ENCODE peak calls at places on chromosomes 7 and 10, in six cellular contexts. A is fibroblast of lung, S is T follicular helper cell, K is omental fat pad, Z is C1 segment of cervical spinal cord, C is skeletal muscle cell. X is an unnamed sample.

GRCh38 chr7:144027070-144027469 is 21.7 kb upstream of the OR2A5 start:
- DNase-seq in A (peak), Z (no peak), K (no peak), S (no peak), C (peak), X (peak)

GRCh38 chr7:4817178-4817905 is 41.9 kb downstream of the AP5Z1 start:
- DNase-seq in Z (no peak), K (no peak), S (no peak), A (no peak), C (no peak), X (no peak)

GRCh38 chr7:143419880-143420279 is 11.2 kb upstream of the EPHA1 start:
- DNase-seq in C (no peak), A (no peak), Z (no peak), K (no peak), S (no peak), X (no peak)

GRCh38 chr10:23656735-23657134 is 217.9 kb downstream of the OTUD1 start:
- DNase-seq in K (no peak), Z (no peak), A (no peak), C (no peak), S (no peak), X (no peak)

GRCh38 chr10:6014241-6014761 is 37.0 kb upstream of the IL15RA start:
- DNase-seq in Z (peak), A (peak), C (no peak), S (peak), K (peak), X (no peak)

GRCh38 chr10:120997313-120998102 is 146.3 kb downstream of the WDR11 start:
- DNase-seq in Z (no peak), C (no peak), S (no peak), A (no peak), K (no peak), X (no peak)

GRCh38 chr10:5959581-5960069 is 17.7 kb downstream of the IL15RA start:
- DNase-seq in S (no peak), C (no peak), K (peak), Z (no peak), A (no peak), X (no peak)

GRCh38 chr10:103879409-103879808 is 24.0 kb upstream of the SH3PXD2A start:
- DNase-seq in K (no peak), C (no peak), A (no peak), S (no peak), Z (no peak), X (no peak)

GRCh38 chr10:13891542-13892431 is 305.0 kb downstream of the PRPF18 start:
- DNase-seq in K (no peak), Z (no peak), A (peak), S (no peak), C (no peak), X (no peak)

GRCh38 chr7:132354527-132354926 is 221.7 kb downstream of the PLXNA4 start:
- DNase-seq in K (no peak), A (no peak), C (no peak), Z (no peak), S (no peak), X (no peak)

GRCh38 chr10:30096564-30096963 is 37.2 kb upstream of the JCAD start:
- DNase-seq in A (no peak), C (no peak), S (no peak), K (no peak), Z (no peak), X (no peak)

GRCh38 chr7:55109384-55110167 is 90.8 kb downstream of the EGFR start:
- DNase-seq in A (peak), Z (no peak), K (no peak), C (no peak), S (no peak), X (no peak)

GRCh38 chr7:104196161-104196560 is 11.7 kb downstream of the ORC5 start:
- DNase-seq in Z (no peak), A (no peak), K (no peak), S (no peak), C (no peak), X (no peak)

GRCh38 chr10:62384447-62385081 is 10.4 kb downstream of the ZNF365 start:
- DNase-seq in S (no peak), K (no peak), C (no peak), A (peak), Z (no peak), X (no peak)

GRCh38 chr7:373818-374705 is 84.1 kb downstream of the FOXL3 start:
- DNase-seq in K (no peak), A (no peak), Z (no peak), S (no peak), C (no peak), X (no peak)

X was measured in non-pigmented ciliary epithelial cell.